ENCODE peak calls at places on chromosomes 4 and X, in four cellular contexts. One of them, this sample, is unnamed.

GRCh38 chr4:152161676-152162330 is 374.1 kb downstream of the FBXW7 start:
- DNase-seq in GM13977: no peak
- DNase-seq in mesothelial cell of epicardium: no peak
- DNase-seq in foreskin fibroblast: peak; percentile 3
- DNase-seq in this sample: no peak

GRCh38 chrX:119655125-119655524 is 37.8 kb downstream of the SEPTIN6 start:
- DNase-seq in mesothelial cell of epicardium: no peak
- DNase-seq in foreskin fibroblast: peak; percentile 53
- DNase-seq in GM13977: no peak
- DNase-seq in this sample: peak; percentile 47

GRCh38 chr4:11232004-11232403 is 196.7 kb downstream of the HS3ST1 start:
- DNase-seq in foreskin fibroblast: no peak
- DNase-seq in mesothelial cell of epicardium: no peak
- DNase-seq in GM13977: no peak
- DNase-seq in this sample: no peak

GRCh38 chrX:50691820-50692219 is 122.2 kb downstream of the SHROOM4 start:
- DNase-seq in GM13977: peak; percentile 54
- DNase-seq in mesothelial cell of epicardium: no peak
- DNase-seq in foreskin fibroblast: peak; percentile 1
- DNase-seq in this sample: peak; percentile 39

GRCh38 chr4:138243369-138243768 is 1.2 kb upstream of the SLC7A11 start:
- DNase-seq in GM13977: no peak
- DNase-seq in foreskin fibroblast: no peak
- DNase-seq in mesothelial cell of epicardium: no peak
- DNase-seq in this sample: no peak

GRCh38 chr4:74531952-74532794 is 87.2 kb downstream of the AREG start:
- DNase-seq in GM13977: peak; percentile 9
- DNase-seq in mesothelial cell of epicardium: no peak
- DNase-seq in foreskin fibroblast: peak; percentile 56
- DNase-seq in this sample: peak; percentile 5

GRCh38 chr4:19472669-19473068 is 779.0 kb upstream of the SLIT2 start:
- DNase-seq in foreskin fibroblast: no peak
- DNase-seq in GM13977: no peak
- DNase-seq in mesothelial cell of epicardium: no peak
- DNase-seq in this sample: no peak

GRCh38 chr4:104025251-104025650 is 305.5 kb upstream of the TACR3 start:
- DNase-seq in foreskin fibroblast: no peak
- DNase-seq in mesothelial cell of epicardium: no peak
- DNase-seq in GM13977: no peak
- DNase-seq in this sample: no peak

GRCh38 chr4:168257663-168258235 is 60.8 kb downstream of the DDX60 start:
- DNase-seq in foreskin fibroblast: no peak
- DNase-seq in GM13977: no peak
- DNase-seq in mesothelial cell of epicardium: no peak
- DNase-seq in this sample: no peak

GRCh38 chrX:140733766-140734342 is 24.3 kb downstream of the LINC00632 start:
- DNase-seq in mesothelial cell of epicardium: no peak
- DNase-seq in foreskin fibroblast: peak; percentile 15
- DNase-seq in GM13977: peak; percentile 42
- DNase-seq in this sample: peak; percentile 38

GRCh38 chrX:134718329-134719317 is 60.4 kb upstream of the PLAC1 start:
- DNase-seq in foreskin fibroblast: peak; percentile 92
- DNase-seq in GM13977: no peak
- DNase-seq in mesothelial cell of epicardium: no peak
- DNase-seq in this sample: no peak

GRCh38 chrX:78314561-78314960 is 12.8 kb downstream of the CYSLTR1 start:
- DNase-seq in GM13977: no peak
- DNase-seq in mesothelial cell of epicardium: no peak
- DNase-seq in foreskin fibroblast: no peak
- DNase-seq in this sample: no peak

GRCh38 chr4:41507292-41507933 is 30.5 kb upstream of the LIMCH1 start:
- DNase-seq in mesothelial cell of epicardium: no peak
- DNase-seq in GM13977: no peak
- DNase-seq in foreskin fibroblast: no peak
- DNase-seq in this sample: no peak

GRCh38 chr4:106421441-106422296 is 53.1 kb upstream of the GIMD1 start:
- DNase-seq in GM13977: no peak
- DNase-seq in mesothelial cell of epicardium: no peak
- DNase-seq in foreskin fibroblast: no peak
- DNase-seq in this sample: no peak

GRCh38 chr4:153067376-153067775 is 131.3 kb downstream of the FHDC1 start:
- DNase-seq in foreskin fibroblast: peak; percentile 15
- DNase-seq in GM13977: no peak
- DNase-seq in mesothelial cell of epicardium: no peak
- DNase-seq in this sample: no peak

GRCh38 chrX:63784346-63784901 is 590 bp downstream of the ARHGEF9 start:
- DNase-seq in mesothelial cell of epicardium: no peak
- DNase-seq in foreskin fibroblast: no peak
- DNase-seq in GM13977: no peak
- DNase-seq in this sample: peak; percentile 13

GRCh38 chr4:36013206-36013605 is 231.1 kb downstream of the ARAP2 start:
- DNase-seq in GM13977: no peak
- DNase-seq in mesothelial cell of epicardium: no peak
- DNase-seq in foreskin fibroblast: no peak
- DNase-seq in this sample: no peak

DNA sequence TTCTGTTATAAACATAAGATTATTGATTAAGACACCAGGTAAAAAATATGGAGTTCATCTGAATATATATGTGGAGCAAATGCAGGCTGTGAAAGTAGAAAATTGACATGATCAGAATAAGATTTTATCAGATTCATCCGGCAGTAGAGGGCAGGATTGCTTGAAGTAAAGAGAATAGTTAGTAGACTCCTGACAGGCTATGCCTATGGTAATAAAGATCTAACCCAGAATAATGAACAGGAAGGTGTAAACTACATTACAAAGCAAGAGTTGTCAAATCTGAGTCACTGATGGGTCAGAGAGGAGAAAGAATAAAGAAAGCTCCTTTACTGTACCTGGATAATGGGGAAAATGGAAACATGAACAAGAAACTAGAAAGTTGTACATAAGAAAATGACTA is 20.8 kb upstream of the TMEM184C start:
- DNase-seq in mesothelial cell of epicardium: no peak
- DNase-seq in foreskin fibroblast: no peak
- DNase-seq in GM13977: peak; percentile 17
- DNase-seq in this sample: peak; percentile 34
- TF ChIP-seq CTCF in mesothelial cell of epicardium: no peak
- TF ChIP-seq CTCF in foreskin fibroblast: peak; percentile 12
- TF ChIP-seq CTCF in GM13977: peak; percentile 19
- TF ChIP-seq CTCF in this sample: no peak

GRCh38 chrX:21758488-21758887 is 572 bp upstream of the SMPX start:
- DNase-seq in mesothelial cell of epicardium: no peak
- DNase-seq in foreskin fibroblast: no peak
- DNase-seq in GM13977: no peak
- DNase-seq in this sample: no peak

GRCh38 chrX:21757960-21758359 is at the start of gene SMPX:
- DNase-seq in mesothelial cell of epicardium: no peak
- DNase-seq in foreskin fibroblast: no peak
- DNase-seq in GM13977: no peak
- DNase-seq in this sample: no peak

DNA sequence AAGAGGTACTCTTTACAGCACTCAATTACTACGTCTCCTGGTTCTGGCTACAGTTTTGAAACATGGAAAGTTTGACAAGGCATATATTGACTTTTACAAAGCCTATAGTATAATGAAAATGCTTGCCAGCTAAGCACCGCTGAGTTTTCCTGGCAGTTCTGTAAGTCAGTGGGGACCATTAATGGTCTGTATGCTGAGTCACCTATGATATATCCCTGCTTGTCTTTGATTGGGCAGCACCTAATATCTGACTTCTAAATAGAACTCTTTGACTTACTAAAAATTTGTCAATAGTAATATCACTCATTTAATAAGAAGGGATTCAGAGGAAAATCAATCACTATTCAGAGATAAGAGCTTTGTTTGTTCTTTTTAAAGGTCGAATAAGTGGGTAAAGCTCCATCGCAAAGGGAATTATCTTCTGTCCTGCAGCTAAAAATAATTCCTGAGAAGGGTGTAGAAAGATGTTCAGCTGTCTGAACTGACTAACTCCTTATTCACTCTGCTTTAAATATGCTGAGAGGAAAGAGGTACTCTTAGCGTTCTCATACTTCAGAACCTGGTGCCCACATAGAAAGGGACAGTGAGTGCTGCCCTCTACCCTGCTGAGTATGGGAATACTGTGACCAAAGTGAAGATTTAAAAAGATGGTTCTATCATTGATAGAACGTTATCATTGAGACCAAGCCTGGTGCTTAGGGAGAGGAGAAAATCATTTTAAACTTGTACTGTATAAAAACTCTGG is 959 bp downstream of the SMPX start:
- DNase-seq in GM13977: no peak
- DNase-seq in foreskin fibroblast: no peak
- DNase-seq in mesothelial cell of epicardium: no peak
- DNase-seq in this sample: no peak
- TF ChIP-seq CTCF in GM13977: no peak
- TF ChIP-seq CTCF in foreskin fibroblast: no peak
- TF ChIP-seq CTCF in mesothelial cell of epicardium: no peak
- TF ChIP-seq CTCF in this sample: no peak

GRCh38 chrX:110162131-110162530 is 155.8 kb downstream of the AMMECR1 start:
- DNase-seq in GM13977: no peak
- DNase-seq in mesothelial cell of epicardium: no peak
- DNase-seq in foreskin fibroblast: no peak
- DNase-seq in this sample: no peak
- TF ChIP-seq CTCF in GM13977: no peak
- TF ChIP-seq CTCF in mesothelial cell of epicardium: no peak
- TF ChIP-seq CTCF in foreskin fibroblast: no peak
- TF ChIP-seq CTCF in this sample: no peak

GRCh38 chr4:1777822-1778641 is 15.1 kb upstream of the FGFR3 start:
- DNase-seq in mesothelial cell of epicardium: no peak
- DNase-seq in GM13977: no peak
- DNase-seq in foreskin fibroblast: no peak
- DNase-seq in this sample: no peak
- TF ChIP-seq CTCF in mesothelial cell of epicardium: no peak
- TF ChIP-seq CTCF in GM13977: no peak
- TF ChIP-seq CTCF in foreskin fibroblast: no peak
- TF ChIP-seq CTCF in this sample: no peak

GRCh38 chr4:134906404-134907023 is 704.9 kb upstream of the PABPC4L start:
- DNase-seq in foreskin fibroblast: no peak
- DNase-seq in mesothelial cell of epicardium: no peak
- DNase-seq in GM13977: no peak
- DNase-seq in this sample: no peak
- TF ChIP-seq CTCF in foreskin fibroblast: peak; percentile 33
- TF ChIP-seq CTCF in mesothelial cell of epicardium: peak; percentile 14
- TF ChIP-seq CTCF in GM13977: peak; percentile 44
- TF ChIP-seq CTCF in this sample: no peak

This sample was measured in GM13976.